ENCODE peak calls at places on chromosomes 1 and 21, in six cellular contexts. One of them, this sample, is unnamed.

GRCh38 chr1:1318131-1318652 is 6.3 kb downstream of the INTS11 start:
- DNase-seq in aorta: peak
- DNase-seq in brain pericyte: peak
- DNase-seq in cardiac fibroblast: peak
- DNase-seq in C1 segment of cervical spinal cord: no peak
- DNase-seq in fibroblast of lung: peak
- DNase-seq in this sample: no peak

GRCh38 chr1:99603699-99604595 is 42.0 kb upstream of the PALMD start:
- DNase-seq in brain pericyte: no peak
- DNase-seq in cardiac fibroblast: no peak
- DNase-seq in fibroblast of lung: peak
- DNase-seq in aorta: no peak
- DNase-seq in C1 segment of cervical spinal cord: no peak
- DNase-seq in this sample: no peak

GRCh38 chr1:168643152-168643551 is 66.7 kb downstream of the XCL1 start:
- DNase-seq in fibroblast of lung: peak
- DNase-seq in cardiac fibroblast: peak
- DNase-seq in C1 segment of cervical spinal cord: no peak
- DNase-seq in brain pericyte: no peak
- DNase-seq in aorta: no peak
- DNase-seq in this sample: no peak

GRCh38 chr1:110170726-110171125 is 20.4 kb downstream of the SLC6A17 start:
- DNase-seq in brain pericyte: no peak
- DNase-seq in fibroblast of lung: no peak
- DNase-seq in cardiac fibroblast: no peak
- DNase-seq in aorta: no peak
- DNase-seq in C1 segment of cervical spinal cord: no peak
- DNase-seq in this sample: no peak

GRCh38 chr1:37423810-37424209 is 50.6 kb upstream of the ZC3H12A start:
- DNase-seq in C1 segment of cervical spinal cord: no peak
- DNase-seq in aorta: no peak
- DNase-seq in fibroblast of lung: no peak
- DNase-seq in cardiac fibroblast: no peak
- DNase-seq in brain pericyte: no peak
- DNase-seq in this sample: no peak

GRCh38 chr21:33968082-33968997 is 52.7 kb upstream of the ATP5PO start:
- DNase-seq in fibroblast of lung: peak
- DNase-seq in aorta: no peak
- DNase-seq in brain pericyte: no peak
- DNase-seq in C1 segment of cervical spinal cord: no peak
- DNase-seq in cardiac fibroblast: peak
- DNase-seq in this sample: no peak

GRCh38 chr1:24464378-24464770 is 38.3 kb upstream of the RCAN3 start:
- DNase-seq in cardiac fibroblast: no peak
- DNase-seq in aorta: no peak
- DNase-seq in C1 segment of cervical spinal cord: no peak
- DNase-seq in fibroblast of lung: no peak
- DNase-seq in brain pericyte: no peak
- DNase-seq in this sample: no peak

GRCh38 chr1:29428997-29429396 is 192.7 kb downstream of the PTPRU start:
- DNase-seq in cardiac fibroblast: no peak
- DNase-seq in C1 segment of cervical spinal cord: no peak
- DNase-seq in aorta: no peak
- DNase-seq in fibroblast of lung: no peak
- DNase-seq in brain pericyte: no peak
- DNase-seq in this sample: no peak

GRCh38 chr1:114352797-114353196 is 158.2 kb downstream of the TRIM33 start:
- DNase-seq in brain pericyte: no peak
- DNase-seq in fibroblast of lung: peak
- DNase-seq in cardiac fibroblast: peak
- DNase-seq in C1 segment of cervical spinal cord: no peak
- DNase-seq in aorta: no peak
- DNase-seq in this sample: no peak

GRCh38 chr1:29969576-29969975 is 733.3 kb downstream of the PTPRU start:
- DNase-seq in fibroblast of lung: no peak
- DNase-seq in aorta: no peak
- DNase-seq in brain pericyte: no peak
- DNase-seq in cardiac fibroblast: no peak
- DNase-seq in C1 segment of cervical spinal cord: no peak
- DNase-seq in this sample: no peak

GRCh38 chr1:6185635-6186382 is 5.7 kb upstream of the CHD5 start:
- DNase-seq in fibroblast of lung: peak
- DNase-seq in brain pericyte: no peak
- DNase-seq in C1 segment of cervical spinal cord: no peak
- DNase-seq in aorta: no peak
- DNase-seq in cardiac fibroblast: peak
- DNase-seq in this sample: peak

GRCh38 chr1:24904731-24905354 is 25.2 kb downstream of the RUNX3 start:
- DNase-seq in cardiac fibroblast: no peak
- DNase-seq in C1 segment of cervical spinal cord: no peak
- DNase-seq in aorta: peak
- DNase-seq in fibroblast of lung: no peak
- DNase-seq in brain pericyte: no peak
- DNase-seq in this sample: peak

GRCh38 chr1:41646186-41646585 is 161.7 kb upstream of the EDN2 start:
- DNase-seq in fibroblast of lung: no peak
- DNase-seq in cardiac fibroblast: no peak
- DNase-seq in aorta: no peak
- DNase-seq in C1 segment of cervical spinal cord: no peak
- DNase-seq in brain pericyte: no peak
- DNase-seq in this sample: no peak

GRCh38 chr1:68644521-68644920 is 147.6 kb upstream of the DEPDC1 start:
- DNase-seq in aorta: no peak
- DNase-seq in cardiac fibroblast: no peak
- DNase-seq in C1 segment of cervical spinal cord: no peak
- DNase-seq in brain pericyte: no peak
- DNase-seq in fibroblast of lung: no peak
- DNase-seq in this sample: no peak

GRCh38 chr1:210536263-210536961 is 207.7 kb downstream of the HHAT start:
- DNase-seq in brain pericyte: no peak
- DNase-seq in fibroblast of lung: no peak
- DNase-seq in cardiac fibroblast: no peak
- DNase-seq in aorta: no peak
- DNase-seq in C1 segment of cervical spinal cord: no peak
- DNase-seq in this sample: no peak

GRCh38 chr1:39195166-39196111 is 9.1 kb upstream of the MACF1 start:
- DNase-seq in aorta: no peak
- DNase-seq in cardiac fibroblast: peak
- DNase-seq in brain pericyte: no peak
- DNase-seq in C1 segment of cervical spinal cord: no peak
- DNase-seq in fibroblast of lung: peak
- DNase-seq in this sample: no peak

GRCh38 chr1:15915991-15916390 is 59.9 kb downstream of the ZBTB17 start:
- DNase-seq in fibroblast of lung: peak
- DNase-seq in C1 segment of cervical spinal cord: no peak
- DNase-seq in brain pericyte: no peak
- DNase-seq in aorta: no peak
- DNase-seq in cardiac fibroblast: no peak
- DNase-seq in this sample: no peak

GRCh38 chr1:15748264-15748663 is 6.0 kb downstream of the TMEM82 start:
- DNase-seq in brain pericyte: no peak
- DNase-seq in fibroblast of lung: no peak
- DNase-seq in C1 segment of cervical spinal cord: no peak
- DNase-seq in aorta: no peak
- DNase-seq in cardiac fibroblast: no peak
- DNase-seq in this sample: peak

GRCh38 chr1:152189657-152190442 is 30.8 kb upstream of the RPTN start:
- DNase-seq in C1 segment of cervical spinal cord: peak
- DNase-seq in aorta: peak
- DNase-seq in brain pericyte: no peak
- DNase-seq in fibroblast of lung: peak
- DNase-seq in cardiac fibroblast: peak
- DNase-seq in this sample: no peak

GRCh38 chr1:115980998-115981993 is 5.0 kb downstream of the SLC22A15 start:
- DNase-seq in C1 segment of cervical spinal cord: peak
- DNase-seq in fibroblast of lung: peak
- DNase-seq in cardiac fibroblast: peak
- DNase-seq in brain pericyte: no peak
- DNase-seq in aorta: no peak
- DNase-seq in this sample: no peak

GRCh38 chr1:51978099-51978498 is 12.4 kb downstream of the RAB3B start:
- DNase-seq in fibroblast of lung: no peak
- DNase-seq in brain pericyte: no peak
- DNase-seq in C1 segment of cervical spinal cord: no peak
- DNase-seq in aorta: no peak
- DNase-seq in cardiac fibroblast: no peak
- DNase-seq in this sample: no peak

GRCh38 chr21:35138665-35139381 is 89.7 kb upstream of the RUNX1 start:
- DNase-seq in C1 segment of cervical spinal cord: no peak
- DNase-seq in cardiac fibroblast: peak
- DNase-seq in brain pericyte: no peak
- DNase-seq in fibroblast of lung: peak
- DNase-seq in aorta: no peak
- DNase-seq in this sample: no peak

GRCh38 chr1:211118407-211119102 is 15.4 kb downstream of the KCNH1 start:
- DNase-seq in cardiac fibroblast: no peak
- DNase-seq in aorta: no peak
- DNase-seq in brain pericyte: no peak
- DNase-seq in C1 segment of cervical spinal cord: no peak
- DNase-seq in fibroblast of lung: peak
- DNase-seq in this sample: no peak

GRCh38 chr1:62589321-62589720 is 8.0 kb upstream of the ANGPTL3 start:
- DNase-seq in C1 segment of cervical spinal cord: no peak
- DNase-seq in aorta: no peak
- DNase-seq in cardiac fibroblast: no peak
- DNase-seq in fibroblast of lung: peak
- DNase-seq in brain pericyte: no peak
- DNase-seq in this sample: no peak

GRCh38 chr1:40735234-40735633 is 43.7 kb downstream of the NFYC start:
- DNase-seq in brain pericyte: no peak
- DNase-seq in C1 segment of cervical spinal cord: no peak
- DNase-seq in fibroblast of lung: no peak
- DNase-seq in aorta: no peak
- DNase-seq in cardiac fibroblast: no peak
- DNase-seq in this sample: no peak

GRCh38 chr1:228308085-228308601 is 98.5 kb downstream of the TRIM11 start:
- DNase-seq in C1 segment of cervical spinal cord: no peak
- DNase-seq in brain pericyte: no peak
- DNase-seq in fibroblast of lung: no peak
- DNase-seq in aorta: peak
- DNase-seq in cardiac fibroblast: no peak
- DNase-seq in this sample: no peak

GRCh38 chr1:214439352-214440119 is 111.9 kb downstream of the PTPN14 start:
- DNase-seq in cardiac fibroblast: peak
- DNase-seq in aorta: no peak
- DNase-seq in brain pericyte: no peak
- DNase-seq in fibroblast of lung: peak
- DNase-seq in C1 segment of cervical spinal cord: no peak
- DNase-seq in this sample: no peak

GRCh38 chr1:158025576-158026230 is 32.3 kb downstream of the KIRREL1 start:
- DNase-seq in aorta: no peak
- DNase-seq in cardiac fibroblast: no peak
- DNase-seq in brain pericyte: no peak
- DNase-seq in fibroblast of lung: no peak
- DNase-seq in C1 segment of cervical spinal cord: no peak
- DNase-seq in this sample: no peak

GRCh38 chr1:71521655-71522264 is 440.9 kb upstream of the ZRANB2 start:
- DNase-seq in C1 segment of cervical spinal cord: peak
- DNase-seq in brain pericyte: no peak
- DNase-seq in fibroblast of lung: peak
- DNase-seq in aorta: peak
- DNase-seq in cardiac fibroblast: peak
- DNase-seq in this sample: no peak

GRCh38 chr1:28190996-28191645 is 14.6 kb upstream of the PTAFR start:
- DNase-seq in brain pericyte: no peak
- DNase-seq in C1 segment of cervical spinal cord: no peak
- DNase-seq in fibroblast of lung: no peak
- DNase-seq in aorta: no peak
- DNase-seq in cardiac fibroblast: peak
- DNase-seq in this sample: no peak